ENCODE peak calls at places on chromosomes 5 and 9, in seven cellular contexts. One of them, this sample, is unnamed.

GRCh38 chr5:136598901-136599300 is 233.6 kb upstream of the TRPC7 start:
- DNase-seq in NCI-H510A: no peak
- DNase-seq in lung microvascular endothelial cell: no peak
- DNase-seq in activated T-helper 1 cell treated with Interleukin-2 at 50 U/mL for 16 hours: no peak
- DNase-seq in activated naive CD8-positive, alpha-beta T cell treated with anti-CD3 and anti-CD28 coated beads, Interleukin-2, amount 50 U/mL, for 24 hours: no peak
- DNase-seq in mesenteric fat pad: no peak
- DNase-seq in right lobe of liver: no peak
- DNase-seq in this sample: no peak

GRCh38 chr9:134399435-134400056 is 73.3 kb downstream of the RXRA start:
- DNase-seq in NCI-H510A: no peak
- DNase-seq in lung microvascular endothelial cell: no peak
- DNase-seq in activated T-helper 1 cell treated with Interleukin-2 at 50 U/mL for 16 hours: no peak
- DNase-seq in activated naive CD8-positive, alpha-beta T cell treated with anti-CD3 and anti-CD28 coated beads, Interleukin-2, amount 50 U/mL, for 24 hours: peak
- DNase-seq in mesenteric fat pad: no peak
- DNase-seq in right lobe of liver: no peak
- DNase-seq in this sample: no peak

GRCh38 chr5:17374973-17375844 is 122.8 kb upstream of the TAF11L2 start:
- DNase-seq in NCI-H510A: no peak
- DNase-seq in lung microvascular endothelial cell: no peak
- DNase-seq in activated T-helper 1 cell treated with Interleukin-2 at 50 U/mL for 16 hours: no peak
- DNase-seq in activated naive CD8-positive, alpha-beta T cell treated with anti-CD3 and anti-CD28 coated beads, Interleukin-2, amount 50 U/mL, for 24 hours: no peak
- DNase-seq in mesenteric fat pad: no peak
- DNase-seq in right lobe of liver: no peak
- DNase-seq in this sample: no peak

GRCh38 chr5:154740957-154741356 is 14.2 kb upstream of the LARP1 start:
- DNase-seq in NCI-H510A: no peak
- DNase-seq in lung microvascular endothelial cell: no peak
- DNase-seq in activated T-helper 1 cell treated with Interleukin-2 at 50 U/mL for 16 hours: no peak
- DNase-seq in activated naive CD8-positive, alpha-beta T cell treated with anti-CD3 and anti-CD28 coated beads, Interleukin-2, amount 50 U/mL, for 24 hours: no peak
- DNase-seq in mesenteric fat pad: peak
- DNase-seq in right lobe of liver: no peak
- DNase-seq in this sample: peak

GRCh38 chr5:96931605-96932004 is 4.3 kb upstream of the LNPEP start:
- DNase-seq in NCI-H510A: no peak
- DNase-seq in lung microvascular endothelial cell: no peak
- DNase-seq in activated T-helper 1 cell treated with Interleukin-2 at 50 U/mL for 16 hours: no peak
- DNase-seq in activated naive CD8-positive, alpha-beta T cell treated with anti-CD3 and anti-CD28 coated beads, Interleukin-2, amount 50 U/mL, for 24 hours: no peak
- DNase-seq in mesenteric fat pad: no peak
- DNase-seq in right lobe of liver: no peak
- DNase-seq in this sample: peak

GRCh38 chr9:83714316-83714715 is 6.6 kb upstream of the UBQLN1 start:
- DNase-seq in NCI-H510A: no peak
- DNase-seq in lung microvascular endothelial cell: peak
- DNase-seq in activated T-helper 1 cell treated with Interleukin-2 at 50 U/mL for 16 hours: no peak
- DNase-seq in activated naive CD8-positive, alpha-beta T cell treated with anti-CD3 and anti-CD28 coated beads, Interleukin-2, amount 50 U/mL, for 24 hours: no peak
- DNase-seq in mesenteric fat pad: no peak
- DNase-seq in right lobe of liver: no peak
- DNase-seq in this sample: no peak

GRCh38 chr9:86285247-86285646 is 2.9 kb upstream of the ISCA1 start:
- DNase-seq in NCI-H510A: no peak
- DNase-seq in lung microvascular endothelial cell: no peak
- DNase-seq in activated T-helper 1 cell treated with Interleukin-2 at 50 U/mL for 16 hours: no peak
- DNase-seq in activated naive CD8-positive, alpha-beta T cell treated with anti-CD3 and anti-CD28 coated beads, Interleukin-2, amount 50 U/mL, for 24 hours: no peak
- DNase-seq in mesenteric fat pad: no peak
- DNase-seq in right lobe of liver: no peak
- DNase-seq in this sample: no peak

GRCh38 chr5:39107350-39107749 is 33.2 kb upstream of the RICTOR start:
- DNase-seq in NCI-H510A: no peak
- DNase-seq in lung microvascular endothelial cell: no peak
- DNase-seq in activated T-helper 1 cell treated with Interleukin-2 at 50 U/mL for 16 hours: no peak
- DNase-seq in activated naive CD8-positive, alpha-beta T cell treated with anti-CD3 and anti-CD28 coated beads, Interleukin-2, amount 50 U/mL, for 24 hours: no peak
- DNase-seq in mesenteric fat pad: no peak
- DNase-seq in right lobe of liver: no peak
- DNase-seq in this sample: no peak

GRCh38 chr9:135146766-135147472 is 59.5 kb downstream of the OLFM1 start:
- DNase-seq in NCI-H510A: no peak
- DNase-seq in lung microvascular endothelial cell: no peak
- DNase-seq in activated T-helper 1 cell treated with Interleukin-2 at 50 U/mL for 16 hours: no peak
- DNase-seq in activated naive CD8-positive, alpha-beta T cell treated with anti-CD3 and anti-CD28 coated beads, Interleukin-2, amount 50 U/mL, for 24 hours: no peak
- DNase-seq in mesenteric fat pad: no peak
- DNase-seq in right lobe of liver: no peak
- DNase-seq in this sample: peak

GRCh38 chr9:113184089-113184488 is 33.3 kb downstream of the SLC31A2 start:
- DNase-seq in NCI-H510A: no peak
- DNase-seq in lung microvascular endothelial cell: no peak
- DNase-seq in activated T-helper 1 cell treated with Interleukin-2 at 50 U/mL for 16 hours: no peak
- DNase-seq in activated naive CD8-positive, alpha-beta T cell treated with anti-CD3 and anti-CD28 coated beads, Interleukin-2, amount 50 U/mL, for 24 hours: no peak
- DNase-seq in mesenteric fat pad: no peak
- DNase-seq in right lobe of liver: no peak
- DNase-seq in this sample: no peak

GRCh38 chr9:30574355-30575151 is 1809.9 kb upstream of the ACO1 start:
- DNase-seq in NCI-H510A: no peak
- DNase-seq in lung microvascular endothelial cell: no peak
- DNase-seq in activated T-helper 1 cell treated with Interleukin-2 at 50 U/mL for 16 hours: no peak
- DNase-seq in activated naive CD8-positive, alpha-beta T cell treated with anti-CD3 and anti-CD28 coated beads, Interleukin-2, amount 50 U/mL, for 24 hours: no peak
- DNase-seq in mesenteric fat pad: no peak
- DNase-seq in right lobe of liver: no peak
- DNase-seq in this sample: no peak

GRCh38 chr5:135364416-135365262 is 34.4 kb downstream of the MACROH2A1 start:
- DNase-seq in NCI-H510A: no peak
- DNase-seq in lung microvascular endothelial cell: peak
- DNase-seq in activated T-helper 1 cell treated with Interleukin-2 at 50 U/mL for 16 hours: no peak
- DNase-seq in activated naive CD8-positive, alpha-beta T cell treated with anti-CD3 and anti-CD28 coated beads, Interleukin-2, amount 50 U/mL, for 24 hours: no peak
- DNase-seq in mesenteric fat pad: no peak
- DNase-seq in right lobe of liver: no peak
- DNase-seq in this sample: no peak

GRCh38 chr5:179033004-179033580 is 9.5 kb downstream of the ZNF879 start:
- DNase-seq in NCI-H510A: no peak
- DNase-seq in lung microvascular endothelial cell: no peak
- DNase-seq in activated T-helper 1 cell treated with Interleukin-2 at 50 U/mL for 16 hours: no peak
- DNase-seq in activated naive CD8-positive, alpha-beta T cell treated with anti-CD3 and anti-CD28 coated beads, Interleukin-2, amount 50 U/mL, for 24 hours: no peak
- DNase-seq in mesenteric fat pad: no peak
- DNase-seq in right lobe of liver: no peak
- DNase-seq in this sample: no peak

GRCh38 chr9:82133973-82134372 is 145.4 kb downstream of the SPATA31D1 start:
- DNase-seq in NCI-H510A: no peak
- DNase-seq in lung microvascular endothelial cell: peak
- DNase-seq in activated T-helper 1 cell treated with Interleukin-2 at 50 U/mL for 16 hours: no peak
- DNase-seq in activated naive CD8-positive, alpha-beta T cell treated with anti-CD3 and anti-CD28 coated beads, Interleukin-2, amount 50 U/mL, for 24 hours: no peak
- DNase-seq in mesenteric fat pad: no peak
- DNase-seq in right lobe of liver: no peak
- DNase-seq in this sample: no peak

GRCh38 chr9:37029776-37030590 is 4.1 kb downstream of the PAX5 start:
- DNase-seq in NCI-H510A: no peak
- DNase-seq in lung microvascular endothelial cell: no peak
- DNase-seq in activated T-helper 1 cell treated with Interleukin-2 at 50 U/mL for 16 hours: no peak
- DNase-seq in activated naive CD8-positive, alpha-beta T cell treated with anti-CD3 and anti-CD28 coated beads, Interleukin-2, amount 50 U/mL, for 24 hours: no peak
- DNase-seq in mesenteric fat pad: no peak
- DNase-seq in right lobe of liver: no peak
- DNase-seq in this sample: no peak

GRCh38 chr9:133457233-133457632 is 2.5 kb upstream of the CACFD1 start:
- DNase-seq in NCI-H510A: no peak
- DNase-seq in lung microvascular endothelial cell: no peak
- DNase-seq in activated T-helper 1 cell treated with Interleukin-2 at 50 U/mL for 16 hours: no peak
- DNase-seq in activated naive CD8-positive, alpha-beta T cell treated with anti-CD3 and anti-CD28 coated beads, Interleukin-2, amount 50 U/mL, for 24 hours: no peak
- DNase-seq in mesenteric fat pad: no peak
- DNase-seq in right lobe of liver: no peak
- DNase-seq in this sample: no peak

GRCh38 chr5:92676120-92676838 is 904.7 kb downstream of the NR2F1-AS1 start:
- DNase-seq in NCI-H510A: no peak
- DNase-seq in lung microvascular endothelial cell: no peak
- DNase-seq in activated T-helper 1 cell treated with Interleukin-2 at 50 U/mL for 16 hours: no peak
- DNase-seq in activated naive CD8-positive, alpha-beta T cell treated with anti-CD3 and anti-CD28 coated beads, Interleukin-2, amount 50 U/mL, for 24 hours: no peak
- DNase-seq in mesenteric fat pad: no peak
- DNase-seq in right lobe of liver: no peak
- DNase-seq in this sample: no peak

GRCh38 chr5:14270212-14270702 is 127.1 kb downstream of the TRIO start:
- DNase-seq in NCI-H510A: peak
- DNase-seq in lung microvascular endothelial cell: peak
- DNase-seq in activated T-helper 1 cell treated with Interleukin-2 at 50 U/mL for 16 hours: no peak
- DNase-seq in activated naive CD8-positive, alpha-beta T cell treated with anti-CD3 and anti-CD28 coated beads, Interleukin-2, amount 50 U/mL, for 24 hours: no peak
- DNase-seq in mesenteric fat pad: no peak
- DNase-seq in right lobe of liver: no peak
- DNase-seq in this sample: peak

GRCh38 chr5:119400248-119400647 is 44.4 kb downstream of the TNFAIP8 start:
- DNase-seq in NCI-H510A: peak
- DNase-seq in lung microvascular endothelial cell: no peak
- DNase-seq in activated T-helper 1 cell treated with Interleukin-2 at 50 U/mL for 16 hours: no peak
- DNase-seq in activated naive CD8-positive, alpha-beta T cell treated with anti-CD3 and anti-CD28 coated beads, Interleukin-2, amount 50 U/mL, for 24 hours: no peak
- DNase-seq in mesenteric fat pad: no peak
- DNase-seq in right lobe of liver: no peak
- DNase-seq in this sample: no peak

GRCh38 chr9:71767421-71768321 is 642 bp downstream of the CEMIP2 start:
- DNase-seq in NCI-H510A: no peak
- DNase-seq in lung microvascular endothelial cell: peak
- DNase-seq in activated T-helper 1 cell treated with Interleukin-2 at 50 U/mL for 16 hours: no peak
- DNase-seq in activated naive CD8-positive, alpha-beta T cell treated with anti-CD3 and anti-CD28 coated beads, Interleukin-2, amount 50 U/mL, for 24 hours: no peak
- DNase-seq in mesenteric fat pad: no peak
- DNase-seq in right lobe of liver: no peak
- DNase-seq in this sample: no peak